ENCODE peak calls at places on chromosomes 12 and 14, in four cellular contexts. N is fibroblast of pulmonary artery, Y is GM13977, P is astrocyte of the cerebellum. C is an unnamed sample.

GRCh38 chr12:19435831-19436497 is 3.3 kb upstream of the AEBP2 start:
- DNase-seq in N (no peak), Y (no peak), P (no peak), C (no peak)

GRCh38 chr12:48856379-48856778 is 4.4 kb upstream of the DDX23 start:
- DNase-seq in N (no peak), Y (no peak), P (no peak), C (no peak)

GRCh38 chr12:59678759-59679411 is 83.1 kb downstream of the SLC16A7 start:
- DNase-seq in N (no peak), Y (no peak), P (no peak), C (no peak)

GRCh38 chr12:12800406-12801180 is 12.6 kb upstream of the DDX47 start:
- DNase-seq in N (peak), Y (no peak), P (no peak), C (no peak)

GRCh38 chr12:45324391-45324790 is 108.5 kb downstream of the ANO6 start:
- DNase-seq in N (no peak), Y (no peak), P (no peak), C (no peak)

GRCh38 chr12:72273499-72273837 is 1.3 kb downstream of the TRHDE start:
- DNase-seq in N (no peak), Y (no peak), P (no peak), C (no peak)

GRCh38 chr12:52847335-52848102 is 1.3 kb downstream of the KRT78 start:
- DNase-seq in N (peak), Y (no peak), P (peak), C (no peak)

GRCh38 chr14:93120952-93121834 is 5.5 kb upstream of the ITPK1 start:
- DNase-seq in N (no peak), Y (no peak), P (no peak), C (no peak)

GRCh38 chr12:89708793-89709156 is at the start of gene ATP2B1:
- DNase-seq in N (peak), Y (peak), P (peak), C (no peak)

GRCh38 chr12:109804820-109805761 is 28.1 kb downstream of the TRPV4 start:
- DNase-seq in N (peak), Y (peak), P (peak), C (peak)

GRCh38 chr12:47813491-47814196 is 6.1 kb downstream of the HDAC7 start:
- DNase-seq in N (peak), Y (peak), P (no peak), C (no peak)

GRCh38 chr12:122293081-122293480 is 26.8 kb upstream of the VPS33A start:
- DNase-seq in N (no peak), Y (peak), P (no peak), C (no peak)

GRCh38 chr14:46063872-46064271 is 587.7 kb downstream of the RPL10L start:
- DNase-seq in N (no peak), Y (no peak), P (no peak), C (no peak)

GRCh38 chr12:89160716-89161123 is 191.6 kb downstream of the DUSP6 start:
- DNase-seq in N (peak), Y (no peak), P (no peak), C (no peak)

GRCh38 chr14:91315844-91316267 is 71.4 kb upstream of the GPR68 start:
- DNase-seq in N (no peak), Y (peak), P (no peak), C (no peak)

GRCh38 chr12:4036872-4037271 is 163.7 kb upstream of the PARP11 start:
- DNase-seq in N (no peak), Y (no peak), P (no peak), C (no peak)

GRCh38 chr14:54564071-54564798 is 2.7 kb upstream of the SAMD4A start:
- DNase-seq in N (peak), Y (peak), P (peak), C (no peak)

GRCh38 chr12:123598522-123598921 is 3.4 kb upstream of the DDX55 start:
- DNase-seq in N (no peak), Y (no peak), P (no peak), C (no peak)

GRCh38 chr14:77088219-77088618 is 9.8 kb upstream of the CIPC start:
- DNase-seq in N (no peak), Y (no peak), P (no peak), C (no peak)

GRCh38 chr12:12182926-12183325 is 83.9 kb downstream of the LRP6 start:
- DNase-seq in N (peak), Y (no peak), P (peak), C (no peak)

GRCh38 chr12:13171921-13172859 is 24.3 kb upstream of the EMP1 start:
- DNase-seq in N (no peak), Y (no peak), P (no peak), C (no peak)

GRCh38 chr12:124554429-124555029 is 12.9 kb downstream of the NCOR2 start:
- DNase-seq in N (no peak), Y (no peak), P (no peak), C (no peak)

GRCh38 chr12:50242751-50243191 is 40.5 kb downstream of the LIMA1 start:
- DNase-seq in N (peak), Y (no peak), P (no peak), C (no peak)

GRCh38 chr12:89863332-89863938 is 154.8 kb upstream of the ATP2B1 start:
- DNase-seq in N (no peak), Y (peak), P (no peak), C (no peak)

GRCh38 chr14:56549721-56550120 is 29.9 kb upstream of the TMEM260 start:
- DNase-seq in N (no peak), Y (no peak), P (no peak), C (no peak)

GRCh38 chr14:56554301-56554700 is 25.3 kb upstream of the TMEM260 start:
- DNase-seq in N (no peak), Y (no peak), P (no peak), C (no peak)

GRCh38 chr14:56555921-56556570 is 23.6 kb upstream of the TMEM260 start:
- DNase-seq in N (peak), Y (peak), P (peak), C (no peak)

GRCh38 chr14:56552615-56553014 is 27.0 kb upstream of the TMEM260 start:
- DNase-seq in N (no peak), Y (no peak), P (no peak), C (no peak)
- TF ChIP-seq CTCF in N (no peak), Y (no peak), P (no peak), C (peak)

GRCh38 chr12:128266086-128266485 is 884 bp upstream of the TMEM132C start:
- DNase-seq in N (no peak), Y (no peak), P (no peak), C (no peak)

GRCh38 chr12:128265566-128265965 is 1.4 kb upstream of the TMEM132C start:
- DNase-seq in N (no peak), Y (no peak), P (no peak), C (no peak)

GRCh38 chr12:128258866-128259555 is 8.0 kb upstream of the TMEM132C start:
- DNase-seq in N (no peak), Y (no peak), P (no peak), C (no peak)

GRCh38 chr12:128259556-128260070 is 7.4 kb upstream of the TMEM132C start:
- DNase-seq in N (peak), Y (no peak), P (no peak), C (no peak)

DNA sequence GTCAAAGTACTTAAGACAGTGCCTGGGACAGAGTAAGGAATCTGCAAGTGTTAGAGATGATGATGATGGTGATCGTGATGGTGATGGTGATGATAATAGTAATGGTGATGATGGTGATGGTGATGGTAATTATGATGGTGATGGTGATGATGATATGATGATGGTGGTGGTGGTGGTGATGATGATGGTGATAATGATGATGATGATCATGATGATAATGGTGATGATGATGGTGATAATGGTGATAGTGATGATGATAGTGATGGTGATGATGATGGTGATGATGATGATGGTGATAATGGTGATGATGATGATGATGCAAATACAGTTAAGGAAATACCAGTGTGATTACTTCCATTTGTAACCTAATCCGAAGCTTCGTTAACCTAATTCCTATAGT is 5.2 kb upstream of the TMEM132C start:
- DNase-seq in N (no peak), Y (no peak), P (no peak), C (no peak)
- TF ChIP-seq CTCF in N (no peak), Y (no peak), P (no peak), C (no peak)

GRCh38 chr14:61322011-61322798 is 826 bp downstream of the PRKCH start:
- DNase-seq in N (no peak), Y (no peak), P (no peak), C (no peak)

GRCh38 chr14:61319706-61320105 is 1.7 kb upstream of the PRKCH start:
- DNase-seq in N (no peak), Y (no peak), P (no peak), C (no peak)

GRCh38 chr14:61319086-61319485 is 2.3 kb upstream of the PRKCH start:
- DNase-seq in N (no peak), Y (no peak), P (no peak), C (no peak)

GRCh38 chr14:61321385-61322010 is at the start of gene PRKCH:
- DNase-seq in N (peak), Y (peak), P (peak), C (peak)

GRCh38 chr14:61320806-61321384 is 484 bp upstream of the PRKCH start:
- DNase-seq in N (no peak), Y (no peak), P (no peak), C (no peak)
- TF ChIP-seq CTCF in N (no peak), Y (no peak), P (no peak), C (no peak)

GRCh38 chr12:14417717-14418116 is 52.2 kb downstream of the ATF7IP start:
- DNase-seq in N (peak), Y (no peak), P (peak), C (no peak)

GRCh38 chr12:14418526-14418925 is 53.0 kb downstream of the ATF7IP start:
- DNase-seq in N (peak), Y (no peak), P (no peak), C (no peak)

GRCh38 chr12:14410841-14411569 is 45.5 kb downstream of the ATF7IP start:
- DNase-seq in N (no peak), Y (no peak), P (no peak), C (no peak)

GRCh38 chr12:14416658-14417057 is 51.2 kb downstream of the ATF7IP start:
- DNase-seq in N (peak), Y (no peak), P (peak), C (no peak)
- TF ChIP-seq CTCF in N (peak), Y (no peak), P (peak), C (no peak)